ENCODE peak calls at places on chromosome 3, in five cellular contexts. E, I, D, A and B are unnamed samples.

GRCh38 chr3:4674216-4674615 is 181.1 kb downstream of the ITPR1 start:
- DNase-seq in E (no peak), I (no peak), D (no peak), A (no peak), B (no peak)

GRCh38 chr3:6035626-6036025 is 825.3 kb upstream of the GRM7 start:
- DNase-seq in E (no peak), I (no peak), D (no peak), A (no peak), B (no peak)

GRCh38 chr3:141854559-141854958 is 21.9 kb upstream of the ATP1B3 start:
- DNase-seq in E (no peak), I (no peak), D (no peak), A (no peak), B (no peak)

GRCh38 chr3:109137766-109138165 is 1.2 kb downstream of the C3orf85 start:
- DNase-seq in E (no peak), I (no peak), D (no peak), A (no peak), B (no peak)

GRCh38 chr3:46466871-46467403 is 2.2 kb upstream of the LTF start:
- DNase-seq in E (no peak), I (no peak), D (peak; percentile 23), A (no peak), B (no peak)

GRCh38 chr3:36911990-36912804 is 32.7 kb downstream of the TRANK1 start:
- DNase-seq in E (peak; percentile 11), I (no peak), D (no peak), A (peak; percentile 58), B (no peak)

GRCh38 chr3:105367406-105368213 is 901 bp downstream of the ALCAM start:
- DNase-seq in E (peak; percentile 57), I (no peak), D (peak; percentile 71), A (peak; percentile 94), B (peak; percentile 19)

GRCh38 chr3:8204846-8205624 is 296.6 kb upstream of the LMCD1 start:
- DNase-seq in E (no peak), I (no peak), D (no peak), A (no peak), B (no peak)

GRCh38 chr3:141875893-141876380 is 506 bp upstream of the ATP1B3 start:
- DNase-seq in E (no peak), I (peak; percentile 33), D (peak; percentile 79), A (peak; percentile 85), B (peak; percentile 49)

GRCh38 chr3:55634345-55634744 is 147.2 kb upstream of the WNT5A start:
- DNase-seq in E (no peak), I (no peak), D (no peak), A (no peak), B (no peak)

GRCh38 chr3:120445654-120446053 is 5.1 kb downstream of the FSTL1 start:
- DNase-seq in E (no peak), I (no peak), D (no peak), A (no peak), B (no peak)

GRCh38 chr3:53483821-53484220 is 10.6 kb upstream of the CACNA1D start:
- DNase-seq in E (no peak), I (no peak), D (no peak), A (no peak), B (no peak)

GRCh38 chr3:71305246-71306206 is 278.0 kb downstream of the FOXP1 start:
- DNase-seq in E (peak; percentile 12), I (no peak), D (peak; percentile 62), A (peak; percentile 46), B (no peak)

GRCh38 chr3:149393355-149394165 is 16.1 kb upstream of the TM4SF1 start:
- DNase-seq in E (peak; percentile 93), I (no peak), D (peak; percentile 65), A (peak; percentile 66), B (peak; percentile 20)

GRCh38 chr3:187456268-187456667 is 88.1 kb downstream of the RTP4 start:
- DNase-seq in E (no peak), I (no peak), D (no peak), A (no peak), B (peak; percentile 38)

GRCh38 chr3:48405343-48405881 is 24.5 kb downstream of the PLXNB1 start:
- DNase-seq in E (no peak), I (no peak), D (no peak), A (no peak), B (peak; percentile 46)

GRCh38 chr3:11499144-11499543 is 144.6 kb downstream of the VGLL4 start:
- DNase-seq in E (peak; percentile 1), I (no peak), D (no peak), A (no peak), B (no peak)

GRCh38 chr3:27657404-27657803 is 64.7 kb downstream of the EOMES start:
- DNase-seq in E (no peak), I (no peak), D (no peak), A (no peak), B (no peak)

GRCh38 chr3:188106898-188107684 is 46.9 kb upstream of the LPP start:
- DNase-seq in E (no peak), I (no peak), D (peak; percentile 52), A (no peak), B (no peak)

GRCh38 chr3:139199421-139200010 is 144.3 kb upstream of the MRPS22 start:
- DNase-seq in E (no peak), I (no peak), D (no peak), A (no peak), B (no peak)

GRCh38 chr3:192188218-192188835 is 539.0 kb downstream of the FGF12 start:
- DNase-seq in E (peak; percentile 84), I (peak; percentile 33), D (peak; percentile 81), A (peak; percentile 70), B (no peak)

GRCh38 chr3:11140054-11140712 is 14.1 kb upstream of the HRH1 start:
- DNase-seq in E (peak; percentile 18), I (no peak), D (no peak), A (peak; percentile 66), B (no peak)

GRCh38 chr3:66483006-66483928 is 17.6 kb downstream of the LRIG1 start:
- DNase-seq in E (no peak), I (no peak), D (no peak), A (no peak), B (peak; percentile 92)

GRCh38 chr3:66485291-66485968 is 15.4 kb downstream of the LRIG1 start:
- DNase-seq in E (no peak), I (no peak), D (no peak), A (no peak), B (peak; percentile 63)

GRCh38 chr3:12400795-12401194 is 83.5 kb upstream of the TSEN2 start:
- DNase-seq in E (no peak), I (no peak), D (no peak), A (no peak), B (no peak)

GRCh38 chr3:23103764-23104163 is 99.4 kb upstream of the UBE2E2 start:
- DNase-seq in E (no peak), I (no peak), D (no peak), A (no peak), B (no peak)

GRCh38 chr3:134364061-134364935 is 9.9 kb downstream of the AMOTL2 start:
- DNase-seq in E (peak; percentile 99), I (peak; percentile 94), D (peak; percentile 88), A (peak; percentile 51), B (peak; percentile 82)

DNA sequence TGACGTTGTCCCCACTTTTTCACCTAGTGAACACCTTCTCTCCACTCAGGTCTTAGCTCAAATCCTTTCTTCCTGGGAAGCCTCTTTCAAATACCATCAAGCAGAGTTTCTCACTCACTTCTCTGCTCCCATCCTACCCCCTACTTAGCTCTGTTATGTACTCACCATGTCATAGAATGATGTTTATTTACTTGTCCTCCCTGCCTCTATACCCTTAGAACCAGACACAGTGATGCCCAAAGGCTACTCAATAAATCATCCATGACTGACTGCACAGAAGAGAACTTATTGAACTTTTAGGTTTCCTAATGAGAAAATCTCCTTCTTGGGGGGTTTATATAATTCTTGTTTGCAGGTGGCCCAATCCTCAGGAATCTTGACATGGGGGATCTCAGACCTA is 154.2 kb downstream of the SSR3 start:
- DNase-seq in E (no peak), I (no peak), D (no peak), A (no peak), B (no peak)
- TF ChIP-seq CTCF in E (no peak), I (no peak), D (no peak), A (no peak), B (no peak)

GRCh38 chr3:150703756-150704344 is at the start of gene ERICH6:
- DNase-seq in E (peak; percentile 98), I (peak; percentile 76), D (peak; percentile 92), A (peak; percentile 92), B (peak; percentile 90)
- TF ChIP-seq CTCF in E (peak; percentile 23), I (no peak), D (no peak), A (peak; percentile 10), B (no peak)

GRCh38 chr3:126498936-126499335 is 18.6 kb downstream of the UROC1 start:
- DNase-seq in E (no peak), I (no peak), D (no peak), A (peak; percentile 24), B (no peak)
- TF ChIP-seq CTCF in E (no peak), I (no peak), D (no peak), A (no peak), B (no peak)

GRCh38 chr3:40237892-40238571 is 71.5 kb upstream of the EIF1B start:
- DNase-seq in E (no peak), I (no peak), D (no peak), A (no peak), B (peak; percentile 36)
- TF ChIP-seq CTCF in E (no peak), I (no peak), D (peak; percentile 16), A (no peak), B (peak; percentile 55)

GRCh38 chr3:99551520-99551919 is 86.9 kb upstream of the COL8A1 start:
- DNase-seq in E (peak; percentile 8), I (no peak), D (no peak), A (no peak), B (no peak)
- TF ChIP-seq CTCF in E (no peak), I (no peak), D (no peak), A (no peak), B (no peak)

DNA sequence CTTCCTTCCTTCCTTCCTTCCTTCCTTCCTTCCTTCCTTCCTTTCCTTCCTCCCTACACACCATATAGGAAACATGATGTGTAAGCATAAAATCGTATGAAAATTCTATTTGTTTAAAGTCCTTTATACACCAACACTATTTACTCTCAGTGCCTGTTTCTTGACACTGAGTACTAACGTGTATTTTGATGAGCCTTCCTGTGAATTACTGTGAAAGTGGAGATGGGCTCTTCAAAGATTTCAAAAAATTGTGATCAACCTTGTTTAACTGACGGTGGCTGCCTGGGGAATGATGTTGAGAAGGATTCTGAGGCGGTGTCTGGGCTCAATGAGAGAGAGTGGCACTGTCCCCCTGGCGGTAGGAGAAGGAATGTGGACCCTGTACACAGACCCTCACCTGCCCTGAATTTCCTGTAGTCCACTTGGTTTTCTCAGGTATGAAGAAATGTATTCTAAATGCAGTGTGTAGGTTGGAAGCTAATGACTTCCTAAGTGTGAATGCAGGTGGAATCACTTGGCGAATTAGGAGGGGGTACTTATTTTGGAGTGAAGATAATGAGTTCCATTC is 237.9 kb downstream of the GAP43 start:
- DNase-seq in E (no peak), I (no peak), D (no peak), A (no peak), B (no peak)
- TF ChIP-seq CTCF in E (no peak), I (peak; percentile 24), D (no peak), A (no peak), B (no peak)